ENCODE peak calls at places on chromosome 11, in six cellular contexts. A, G, P, M, C and Y are unnamed samples. For H3K9me3 and H3K4me1, the result is how much of the 10 kb centered on the place peaks cover.

GRCh38 chr11:19955660-19956059 is 204.6 kb downstream of the DBX1 start:
- DNase-seq in G (no peak), A (no peak), P (no peak), M (no peak), C (no peak), Y (no peak)

GRCh38 chr11:65355013-65355775 is 643 bp downstream of the TIGD3 start:
- DNase-seq in P (no peak), A (no peak), G (no peak), M (peak), C (no peak), Y (no peak)

GRCh38 chr11:123054301-123055065 is 7.5 kb downstream of the HSPA8 start:
- DNase-seq in P (peak), M (peak), C (peak), A (peak), G (peak), Y (peak)

GRCh38 chr11:122637538-122637937 is 18.0 kb upstream of the UBASH3B start:
- DNase-seq in M (no peak), P (no peak), G (no peak), C (no peak), A (no peak), Y (no peak)

GRCh38 chr11:116394022-116394421 is 378.8 kb downstream of the BUD13 start:
- DNase-seq in M (no peak), G (no peak), P (no peak), A (no peak), C (no peak), Y (no peak)

GRCh38 chr11:63244862-63245261 is 1.5 kb upstream of the SLC22A25 start:
- DNase-seq in P (no peak), M (no peak), A (no peak), C (no peak), G (no peak), Y (no peak)

GRCh38 chr11:63599211-63600122 is 14.8 kb downstream of the PLAAT3 start:
- DNase-seq in C (peak), P (peak), M (no peak), G (no peak), A (no peak), Y (no peak)

GRCh38 chr11:70517996-70518907 is 119.9 kb downstream of the CTTN start:
- DNase-seq in C (peak), G (peak), A (no peak), P (peak), M (no peak), Y (no peak)

GRCh38 chr11:44309483-44310197 is at the start of gene ALX4:
- DNase-seq in C (no peak), G (peak), P (peak), A (no peak), M (peak), Y (no peak)

GRCh38 chr11:38791346-38791961 is 2193.4 kb upstream of the RAG2 start:
- DNase-seq in P (peak), G (peak), A (peak), C (peak), M (peak), Y (peak)

GRCh38 chr11:12785901-12786300 is 111.7 kb downstream of the TEAD1 start:
- DNase-seq in A (no peak), C (no peak), P (no peak), M (no peak), G (no peak), Y (no peak)

GRCh38 chr11:61147271-61147670 is 14.0 kb downstream of the VPS37C start:
- DNase-seq in P (no peak), A (no peak), M (no peak), G (no peak), C (no peak), Y (no peak)

GRCh38 chr11:61149624-61150615 is 11.3 kb downstream of the VPS37C start:
- DNase-seq in G (peak), A (no peak), P (no peak), M (peak), C (peak), Y (no peak)

GRCh38 chr11:61145228-61146005 is 15.8 kb downstream of the VPS37C start:
- DNase-seq in M (no peak), P (no peak), G (no peak), A (no peak), C (no peak), Y (no peak)

GRCh38 chr11:61146413-61146812 is 14.8 kb downstream of the VPS37C start:
- DNase-seq in A (no peak), C (no peak), M (no peak), G (no peak), P (no peak), Y (no peak)

DNA sequence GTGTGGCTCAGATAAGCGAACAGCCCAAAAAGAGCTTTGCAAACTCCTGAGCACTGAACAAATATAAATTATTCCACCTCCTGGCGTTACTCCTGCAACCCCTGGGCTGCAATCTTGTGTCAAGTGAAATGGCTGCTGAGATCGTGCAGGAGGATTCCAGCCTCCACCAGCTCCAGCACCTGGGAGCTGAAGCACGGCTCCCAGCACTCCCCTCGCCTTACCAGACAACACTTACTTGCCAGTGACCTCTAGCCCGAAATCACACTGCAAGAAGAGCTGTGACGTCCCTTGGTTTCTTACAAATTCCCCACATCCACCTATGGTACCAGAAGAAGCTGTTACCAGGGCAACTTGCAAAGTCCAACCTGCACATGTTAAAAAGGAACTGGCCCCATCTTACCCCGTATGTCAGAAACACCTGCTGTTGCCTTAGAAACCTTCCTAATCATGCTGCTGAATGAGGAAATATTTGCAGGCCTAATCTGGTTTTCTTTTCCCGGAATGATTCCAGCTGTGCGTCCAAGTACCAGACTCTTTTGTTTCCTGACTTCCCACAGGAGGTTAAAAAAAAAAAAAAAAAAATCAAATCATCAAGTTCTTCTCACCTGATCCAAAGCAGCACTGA is 13.1 kb downstream of the VPS37C start:
- DNase-seq in A (no peak), C (no peak), P (no peak), G (no peak), M (peak), Y (no peak)
- H3K9me3 ChIP-seq in A (under half), C (under half), P (under half), G (under half), M (under half), Y (under half)

GRCh38 chr11:85795712-85796487 is 15.0 kb downstream of the SYTL2 start:
- DNase-seq in C (no peak), M (no peak), A (no peak), G (no peak), P (no peak), Y (no peak)
- H3K4me1 ChIP-seq in C (under half), M (under half), A (under half), G (under half), P (under half), Y (under half)

DNA sequence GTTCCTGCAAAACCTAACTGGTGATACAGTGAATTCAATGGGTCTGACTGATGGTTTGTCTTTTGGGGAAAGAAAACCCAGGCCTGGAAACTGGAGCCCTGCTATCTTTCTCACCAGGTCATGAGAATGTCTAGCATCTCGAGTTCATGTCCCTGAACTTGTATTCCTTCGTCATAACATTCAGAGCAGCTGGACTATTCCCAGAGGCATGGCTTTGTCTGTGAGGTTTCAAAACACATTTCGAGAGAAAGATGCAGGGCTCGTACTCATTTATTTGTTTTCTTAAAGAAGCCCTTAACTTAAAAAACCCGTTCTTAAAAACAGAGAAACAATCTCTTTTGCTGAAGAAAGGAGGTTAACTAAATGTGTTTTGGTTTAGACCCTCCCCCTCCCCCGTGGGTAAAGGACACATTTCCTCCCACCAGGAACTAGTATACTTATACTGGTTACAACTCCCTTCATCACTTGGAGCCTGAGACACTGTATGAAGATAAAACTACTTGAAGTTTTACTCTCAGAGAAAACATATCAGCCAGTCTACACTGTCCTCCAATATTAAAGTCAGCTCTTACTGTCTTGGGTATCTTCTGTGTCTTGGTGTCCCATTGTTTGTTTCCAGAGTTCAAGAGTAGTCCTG is 43.2 kb downstream of the ME3 start:
- DNase-seq in C (peak), A (no peak), G (peak), P (peak), M (no peak), Y (no peak)
- H3K27ac ChIP-seq in C (no peak), A (no peak), G (peak), P (peak), M (no peak), Y (no peak)

DNA sequence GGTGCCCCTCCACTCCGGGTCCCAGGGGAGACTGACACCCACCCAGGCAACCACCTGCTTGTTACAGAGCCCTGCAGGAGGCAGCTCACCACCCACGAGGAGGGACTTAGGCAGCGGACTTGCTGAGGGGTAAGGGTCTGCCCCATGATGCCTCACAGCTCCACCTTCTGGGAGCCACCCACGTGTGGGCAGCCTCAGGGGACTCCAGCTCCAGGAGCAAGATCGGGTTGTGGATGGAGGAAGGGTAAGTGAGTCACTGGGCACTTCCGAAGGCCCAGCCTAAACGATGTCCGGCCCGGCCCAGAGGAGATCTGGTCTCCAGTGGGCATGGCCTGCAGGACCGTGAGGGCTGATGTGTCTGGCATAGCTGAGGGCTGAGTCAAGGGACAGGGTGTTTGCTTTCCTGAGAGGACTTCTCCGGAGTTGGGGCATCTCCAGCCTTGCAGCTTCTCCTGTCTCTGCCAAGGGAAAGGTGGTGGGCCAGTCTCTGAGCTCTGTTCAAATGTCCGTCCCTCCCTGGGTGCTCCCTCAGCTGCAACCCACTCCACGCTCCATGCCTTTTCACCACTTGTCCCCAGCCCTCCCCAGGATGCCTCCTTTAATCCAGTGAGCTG is 32.3 kb upstream of the P2RY2 start:
- DNase-seq in M (no peak), C (peak), A (no peak), P (peak), G (peak), Y (no peak)
- H3K9me3 ChIP-seq in M (under half), C (under half), A (under half), P (under half), G (under half), Y (under half)

GRCh38 chr11:17778956-17779860 is 44.6 kb downstream of the KCNC1 start:
- DNase-seq in C (no peak), A (no peak), G (no peak), P (no peak), M (no peak), Y (no peak)
- H3K4me1 ChIP-seq in C (under half), A (under half), G (under half), P (under half), M (under half), Y (under half)

DNA sequence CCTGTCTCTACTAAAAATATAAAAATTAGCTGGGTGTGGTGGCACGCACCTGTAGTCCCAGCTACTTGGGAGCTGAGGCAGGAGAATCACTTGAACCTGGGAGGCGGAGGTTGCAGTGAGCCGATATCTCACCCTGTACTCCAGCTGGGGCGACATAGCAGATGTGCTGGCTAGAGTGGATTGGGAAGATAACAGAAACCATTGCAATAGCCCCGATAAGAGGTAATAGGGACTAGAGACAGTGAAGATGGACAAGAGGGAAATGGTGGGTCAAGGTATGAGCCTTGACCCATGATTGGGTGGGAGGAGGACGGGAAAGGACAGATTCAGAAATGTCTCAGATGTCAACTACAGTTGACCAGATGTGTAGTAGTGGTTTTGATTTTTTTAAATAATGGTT is 6.1 kb downstream of the SWAP70 start:
- DNase-seq in C (no peak), P (no peak), M (no peak), A (no peak), G (no peak), Y (no peak)
- H3K27ac ChIP-seq in C (no peak), P (no peak), M (no peak), A (no peak), G (no peak), Y (no peak)

DNA sequence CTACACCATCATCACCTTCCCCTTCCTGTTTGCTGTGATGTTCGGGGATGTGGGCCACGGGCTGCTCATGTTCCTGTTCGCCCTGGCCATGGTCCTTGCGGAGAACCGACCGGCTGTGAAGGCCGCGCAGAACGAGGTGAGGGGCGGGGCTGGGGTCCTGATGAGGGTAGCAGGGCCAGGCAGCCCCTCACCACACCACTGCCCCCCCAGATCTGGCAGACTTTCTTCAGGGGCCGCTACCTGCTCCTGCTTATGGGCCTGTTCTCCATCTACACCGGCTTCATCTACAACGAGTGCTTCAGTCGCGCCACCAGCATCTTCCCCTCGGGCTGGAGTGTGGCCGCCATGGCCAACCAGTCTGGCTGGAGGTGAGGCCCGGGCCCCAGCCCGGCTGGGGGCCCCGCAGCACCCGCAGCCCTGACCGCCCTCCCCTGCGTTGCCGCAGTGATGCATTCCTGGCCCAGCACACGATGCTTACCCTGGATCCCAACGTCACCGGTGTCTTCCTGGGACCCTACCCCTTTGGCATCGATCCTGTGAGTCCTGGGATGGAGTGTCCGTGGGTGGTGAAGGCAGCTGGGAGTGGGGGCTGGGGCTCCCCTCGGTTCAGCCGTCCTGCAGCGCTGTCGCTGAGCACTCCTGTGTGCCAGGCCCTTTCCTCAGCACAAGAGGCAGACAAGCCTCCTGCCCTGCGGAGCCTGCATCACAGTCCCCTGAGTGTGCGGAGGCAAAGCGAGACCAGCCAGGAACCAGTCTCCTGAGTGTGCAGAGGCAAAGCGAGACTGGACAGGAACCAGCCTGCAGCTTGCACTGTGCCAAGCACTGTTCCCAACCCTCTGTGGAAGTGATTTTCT is 8.8 kb downstream of the TCIRG1 start:
- DNase-seq in C (no peak), M (no peak), A (no peak), G (no peak), P (no peak), Y (no peak)
- H3K9me3 ChIP-seq in C (under half), M (under half), A (under half), G (under half), P (under half), Y (under half)